ENCODE peak calls at places on chromosomes 1 and 21, in six cellular contexts. One of them, this sample, is unnamed.

GRCh38 chr21:38273745-38274544 is 17.2 kb downstream of the KCNJ15 start:
- DNase-seq in hippocampal formation: no peak
- DNase-seq in progenitor cell of endocrine pancreas: no peak
- DNase-seq in KG1: no peak
- DNase-seq in NCI-H187: no peak
- DNase-seq in iPS-NIHi11: no peak
- DNase-seq in this sample: no peak

GRCh38 chr1:226872455-226872854 is 2.0 kb downstream of the PSEN2 start:
- DNase-seq in NCI-H187: no peak
- DNase-seq in progenitor cell of endocrine pancreas: no peak
- DNase-seq in iPS-NIHi11: no peak
- DNase-seq in hippocampal formation: no peak
- DNase-seq in KG1: no peak
- DNase-seq in this sample: peak

GRCh38 chr1:66295821-66296220 is 238.1 kb upstream of the SGIP1 start:
- DNase-seq in iPS-NIHi11: no peak
- DNase-seq in progenitor cell of endocrine pancreas: no peak
- DNase-seq in hippocampal formation: no peak
- DNase-seq in NCI-H187: no peak
- DNase-seq in KG1: no peak
- DNase-seq in this sample: no peak

GRCh38 chr1:18724001-18724411 is 93.4 kb downstream of the PAX7 start:
- DNase-seq in KG1: no peak
- DNase-seq in NCI-H187: no peak
- DNase-seq in hippocampal formation: no peak
- DNase-seq in progenitor cell of endocrine pancreas: no peak
- DNase-seq in iPS-NIHi11: no peak
- DNase-seq in this sample: no peak

GRCh38 chr1:63773815-63774616 is at the start of gene ROR1:
- DNase-seq in NCI-H187: peak
- DNase-seq in progenitor cell of endocrine pancreas: peak
- DNase-seq in iPS-NIHi11: peak
- DNase-seq in KG1: peak
- DNase-seq in hippocampal formation: peak
- DNase-seq in this sample: no peak

GRCh38 chr21:26832513-26832912 is 12.7 kb downstream of the ADAMTS1 start:
- DNase-seq in NCI-H187: no peak
- DNase-seq in iPS-NIHi11: no peak
- DNase-seq in hippocampal formation: no peak
- DNase-seq in KG1: no peak
- DNase-seq in progenitor cell of endocrine pancreas: no peak
- DNase-seq in this sample: no peak

GRCh38 chr1:209741889-209742288 is 14.0 kb upstream of the TRAF3IP3 start:
- DNase-seq in progenitor cell of endocrine pancreas: no peak
- DNase-seq in KG1: no peak
- DNase-seq in iPS-NIHi11: no peak
- DNase-seq in NCI-H187: no peak
- DNase-seq in hippocampal formation: no peak
- DNase-seq in this sample: no peak

GRCh38 chr1:221203224-221204054 is 324.2 kb downstream of the HLX start:
- DNase-seq in KG1: peak
- DNase-seq in iPS-NIHi11: peak
- DNase-seq in progenitor cell of endocrine pancreas: peak
- DNase-seq in NCI-H187: peak
- DNase-seq in hippocampal formation: peak
- DNase-seq in this sample: peak

GRCh38 chr1:154807048-154807591 is 63.0 kb downstream of the KCNN3 start:
- DNase-seq in KG1: no peak
- DNase-seq in progenitor cell of endocrine pancreas: no peak
- DNase-seq in NCI-H187: no peak
- DNase-seq in iPS-NIHi11: no peak
- DNase-seq in hippocampal formation: no peak
- DNase-seq in this sample: no peak

GRCh38 chr1:91993256-91993655 is 36.5 kb upstream of the EPHX4 start:
- DNase-seq in hippocampal formation: no peak
- DNase-seq in iPS-NIHi11: no peak
- DNase-seq in KG1: no peak
- DNase-seq in progenitor cell of endocrine pancreas: no peak
- DNase-seq in NCI-H187: no peak
- DNase-seq in this sample: no peak